ENCODE peak calls at places on chromosome 16, in six cellular contexts. Y, C, A, D, V and B are unnamed samples.

GRCh38 chr16:81522141-81522701 is 77.6 kb downstream of the CMIP start:
- DNase-seq in Y (peak), C (no peak), A (no peak), D (no peak), V (no peak), B (no peak)

GRCh38 chr16:30948956-30949654 is at the start of gene ORAI3:
- DNase-seq in Y (peak), C (peak), A (peak), D (peak), V (no peak), B (peak)

GRCh38 chr16:4261557-4262172 is 11.2 kb downstream of the TFAP4 start:
- DNase-seq in Y (peak), C (no peak), A (peak), D (peak), V (no peak), B (peak)

GRCh38 chr16:31577411-31577810 is 49.7 kb downstream of the AHSP start:
- DNase-seq in Y (no peak), C (no peak), A (no peak), D (no peak), V (no peak), B (no peak)

GRCh38 chr16:16982614-16983013 is 488.1 kb downstream of the XYLT1 start:
- DNase-seq in Y (no peak), C (no peak), A (no peak), D (no peak), V (no peak), B (no peak)

GRCh38 chr16:4414187-4414909 is 2.0 kb downstream of the CORO7 start:
- DNase-seq in Y (no peak), C (no peak), A (no peak), D (no peak), V (no peak), B (peak)

GRCh38 chr16:86049641-86050040 is 150.7 kb downstream of the IRF8 start:
- DNase-seq in Y (no peak), C (no peak), A (no peak), D (no peak), V (no peak), B (no peak)

GRCh38 chr16:11245988-11246387 is 10.0 kb downstream of the SOCS1 start:
- DNase-seq in Y (no peak), C (no peak), A (no peak), D (no peak), V (no peak), B (no peak)

GRCh38 chr16:55682086-55682485 is 26.3 kb downstream of the SLC6A2 start:
- DNase-seq in Y (no peak), C (no peak), A (no peak), D (no peak), V (no peak), B (no peak)

GRCh38 chr16:69003500-69003899 is 102.0 kb upstream of the HAS3 start:
- DNase-seq in Y (no peak), C (no peak), A (no peak), D (no peak), V (no peak), B (no peak)

GRCh38 chr16:77299395-77299794 is 100.2 kb downstream of the SYCE1L start:
- DNase-seq in Y (no peak), C (no peak), A (no peak), D (no peak), V (no peak), B (no peak)

GRCh38 chr16:10200823-10201571 is 18.8 kb upstream of the GRIN2A start:
- DNase-seq in Y (no peak), C (no peak), A (no peak), D (no peak), V (no peak), B (no peak)

GRCh38 chr16:10205688-10206087 is 23.5 kb upstream of the GRIN2A start:
- DNase-seq in Y (no peak), C (no peak), A (no peak), D (no peak), V (no peak), B (no peak)

GRCh38 chr16:10206215-10206614 is 24.0 kb upstream of the GRIN2A start:
- DNase-seq in Y (no peak), C (no peak), A (no peak), D (no peak), V (no peak), B (no peak)

GRCh38 chr16:10206865-10207264 is 24.6 kb upstream of the GRIN2A start:
- DNase-seq in Y (no peak), C (no peak), A (no peak), D (no peak), V (no peak), B (no peak)

DNA sequence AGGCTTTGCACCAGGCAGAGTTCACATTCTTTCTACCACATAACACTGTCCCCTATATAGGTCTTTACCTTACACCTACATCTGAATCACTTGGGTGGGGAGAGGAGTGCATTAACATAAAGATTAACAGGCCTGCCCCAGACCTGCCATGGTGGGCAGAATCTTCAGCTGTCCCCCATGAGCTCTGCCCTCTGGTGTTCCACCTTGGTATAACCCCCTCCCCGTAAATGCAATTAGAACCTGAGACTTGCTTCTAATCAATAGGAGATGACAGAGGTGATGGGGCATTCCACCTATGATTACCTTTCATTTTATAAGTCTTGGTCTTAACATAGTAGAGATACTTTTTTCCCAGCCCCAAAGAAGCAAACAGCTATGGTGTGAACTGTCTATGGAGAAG is 20.4 kb upstream of the GRIN2A start:
- DNase-seq in Y (peak), C (no peak), A (no peak), D (no peak), V (no peak), B (no peak)
- TF ChIP-seq CTCF in Y (peak), C (no peak), A (no peak), D (no peak), V (no peak), B (no peak)

DNA sequence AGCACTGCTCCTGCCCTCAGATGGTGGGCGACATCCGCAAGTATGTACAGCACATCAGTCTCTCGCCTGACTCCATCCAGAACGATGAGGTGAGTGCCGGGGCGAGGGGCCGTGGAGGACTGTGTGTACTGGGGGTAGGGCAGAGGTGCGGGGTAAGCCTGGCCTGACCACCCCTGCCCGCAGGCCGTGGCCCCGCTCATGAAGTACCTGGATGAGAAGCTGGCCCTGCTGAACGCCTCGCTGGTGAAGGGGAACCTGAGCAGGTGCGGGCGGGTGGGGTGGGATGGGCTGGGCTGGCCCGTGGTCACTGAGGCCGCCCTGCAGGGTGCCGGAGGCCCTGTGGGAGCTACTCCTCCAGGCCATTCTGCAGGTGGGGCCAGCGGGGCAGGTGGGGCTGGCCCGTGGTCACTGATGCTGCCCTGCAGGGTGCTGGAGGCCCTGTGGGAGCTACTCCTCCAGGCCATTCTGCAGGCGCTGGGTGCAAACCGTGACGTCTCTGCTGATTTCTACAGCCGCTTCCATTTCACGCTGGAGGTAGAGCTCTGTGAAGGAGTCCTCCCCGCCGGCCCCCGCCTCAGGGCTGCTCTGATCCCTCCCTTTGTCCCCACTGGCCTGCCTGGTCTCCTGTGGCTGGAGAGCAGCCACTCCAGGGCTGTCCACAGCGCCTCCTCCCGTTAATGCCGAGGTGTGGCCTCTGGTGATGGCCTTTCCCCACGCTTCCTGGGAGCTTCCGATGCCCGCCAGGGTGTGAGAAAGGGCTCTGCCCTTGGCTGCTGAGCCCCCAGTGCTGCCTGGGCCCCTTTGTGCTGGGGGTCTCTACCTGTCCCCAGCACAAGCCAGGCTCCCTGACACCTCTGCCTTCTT is 5.0 kb downstream of the TSR3 start:
- DNase-seq in Y (no peak), C (no peak), A (no peak), D (no peak), V (no peak), B (no peak)
- TF ChIP-seq CTCF in Y (no peak), C (no peak), A (no peak), D (no peak), V (no peak), B (no peak)

GRCh38 chr16:27445502-27446175 is 43.7 kb downstream of the IL21R start:
- DNase-seq in Y (peak), C (no peak), A (no peak), D (no peak), V (no peak), B (no peak)
- TF ChIP-seq CTCF in Y (peak), C (no peak), A (no peak), D (no peak), V (no peak), B (no peak)

DNA sequence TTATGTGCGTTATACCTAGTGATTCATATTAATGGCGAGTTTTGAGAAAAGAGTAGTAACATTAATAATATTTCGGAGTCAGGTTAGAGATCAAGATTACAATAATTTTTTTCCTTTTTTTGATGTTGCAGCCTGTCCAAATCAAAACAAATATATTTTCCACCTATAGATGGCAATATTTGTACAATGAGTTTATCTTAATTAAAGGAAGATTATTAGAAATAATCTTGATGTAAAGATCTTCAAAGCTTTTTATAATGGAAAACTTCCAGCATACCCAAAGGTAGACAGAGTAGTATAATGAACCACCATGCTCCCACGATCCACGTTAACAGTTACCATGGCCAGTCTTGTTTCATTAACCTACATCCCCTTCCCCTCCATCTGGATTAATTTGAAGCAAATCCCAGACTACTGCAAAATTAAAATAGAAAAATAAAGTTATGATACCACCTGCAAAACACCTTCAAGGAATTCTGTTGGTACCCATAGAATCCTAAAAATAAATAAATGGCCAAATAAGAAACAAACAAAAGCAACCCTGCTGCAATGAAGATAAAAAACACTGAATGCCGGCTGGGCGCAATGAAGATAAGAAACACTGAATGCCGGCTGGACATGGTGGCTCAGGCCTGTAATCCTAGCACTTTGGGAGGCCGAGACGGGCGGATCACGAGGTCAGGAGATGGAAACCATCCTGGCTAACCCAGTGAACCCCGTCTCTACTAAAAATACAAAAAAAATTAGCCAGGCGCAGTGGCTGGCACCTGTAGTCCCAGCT is 46.5 kb upstream of the GINS3 start:
- DNase-seq in Y (no peak), C (no peak), A (no peak), D (no peak), V (no peak), B (no peak)
- TF ChIP-seq CTCF in Y (peak), C (peak), A (peak), D (peak), V (no peak), B (no peak)

GRCh38 chr16:25691519-25692091 is at the start of gene HS3ST4:
- DNase-seq in Y (peak), C (no peak), A (peak), D (no peak), V (no peak), B (peak)

GRCh38 chr16:25692307-25692706 is 548 bp downstream of the HS3ST4 start:
- DNase-seq in Y (peak), C (no peak), A (peak), D (no peak), V (no peak), B (peak)

GRCh38 chr16:25689137-25689836 is 2.5 kb upstream of the HS3ST4 start:
- DNase-seq in Y (no peak), C (no peak), A (no peak), D (no peak), V (no peak), B (no peak)

GRCh38 chr16:25692734-25693508 is 1.2 kb downstream of the HS3ST4 start:
- DNase-seq in Y (peak), C (no peak), A (peak), D (no peak), V (no peak), B (peak)

DNA sequence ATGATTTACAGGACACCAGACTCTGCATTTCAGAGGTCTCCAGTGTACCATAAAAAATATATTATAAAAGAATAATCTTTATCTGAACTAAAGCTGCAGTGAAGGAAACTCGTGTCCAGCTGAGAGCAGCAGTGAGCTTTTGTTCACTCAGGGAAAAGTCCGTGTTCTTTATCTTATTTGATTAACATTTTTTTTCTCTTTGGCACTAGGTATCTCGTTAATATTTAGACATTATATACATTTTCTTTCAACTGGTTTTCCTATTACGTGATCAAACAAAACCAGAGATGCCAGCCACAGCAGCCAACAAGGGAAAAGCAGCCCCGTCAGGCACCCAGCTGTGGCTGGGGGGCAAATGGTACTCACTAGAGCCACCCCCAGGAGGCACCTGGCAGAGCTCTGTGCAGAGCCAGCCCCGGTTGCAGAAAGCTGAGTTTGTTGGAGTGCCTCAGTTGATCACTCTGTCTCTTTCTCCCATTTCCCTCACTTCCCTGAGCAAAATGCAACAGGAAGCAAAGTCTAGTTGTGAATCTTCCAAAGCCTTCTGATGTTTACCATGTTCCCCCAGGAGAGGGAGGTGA is 1.1 kb upstream of the HS3ST4 start:
- DNase-seq in Y (peak), C (no peak), A (no peak), D (no peak), V (no peak), B (no peak)
- TF ChIP-seq CTCF in Y (peak), C (no peak), A (no peak), D (no peak), V (no peak), B (no peak)